ENCODE peak calls at places on chromosomes 7 and 10, in six cellular contexts. D is lower leg skin, W is IMR-90, P is heart left ventricle, V is right lobe of liver, H is AG10803. G is an unnamed sample.

GRCh38 chr7:39667354-39667923 is 44.1 kb downstream of the RALA start:
- DNase-seq in D (no peak), W (no peak), P (no peak), V (no peak), H (peak), G (no peak)

GRCh38 chr10:94632954-94633353 is 50.6 kb upstream of the CYP2C18 start:
- DNase-seq in D (no peak), W (no peak), P (no peak), V (no peak), H (no peak), G (no peak)

GRCh38 chr10:132641966-132642731 is 104.6 kb downstream of the INPP5A start:
- DNase-seq in D (no peak), W (no peak), P (peak), V (peak), H (no peak), G (no peak)

GRCh38 chr7:47520408-47520807 is 61.5 kb downstream of the TNS3 start:
- DNase-seq in D (peak), W (peak), P (peak), V (peak), H (peak), G (no peak)

GRCh38 chr7:122438001-122438400 is 133.5 kb upstream of the FEZF1 start:
- DNase-seq in D (no peak), W (no peak), P (no peak), V (no peak), H (no peak), G (no peak)

GRCh38 chr7:142797342-142797798 is 26.6 kb downstream of the PRSS2 start:
- DNase-seq in D (no peak), W (no peak), P (no peak), V (no peak), H (no peak), G (no peak)

GRCh38 chr7:18786196-18786727 is 290.7 kb downstream of the HDAC9 start:
- DNase-seq in D (no peak), W (no peak), P (no peak), V (no peak), H (no peak), G (no peak)

GRCh38 chr10:21069929-21070363 is 172.8 kb upstream of the NEBL start:
- DNase-seq in D (no peak), W (no peak), P (no peak), V (no peak), H (no peak), G (no peak)

GRCh38 chr7:75565129-75565528 is 73.0 kb downstream of the SPDYE5 start:
- DNase-seq in D (peak), W (peak), P (peak), V (no peak), H (peak), G (peak)

GRCh38 chr10:30438016-30438850 is 4.2 kb downstream of the MAP3K8 start:
- DNase-seq in D (no peak), W (peak), P (no peak), V (no peak), H (no peak), G (no peak)

GRCh38 chr7:7798510-7798909 is 80.1 kb upstream of the RPA3 start:
- DNase-seq in D (no peak), W (no peak), P (no peak), V (no peak), H (no peak), G (no peak)

GRCh38 chr10:132471484-132471883 is 66.1 kb upstream of the INPP5A start:
- DNase-seq in D (no peak), W (no peak), P (no peak), V (no peak), H (no peak), G (no peak)

GRCh38 chr10:97498841-97499560 is at the start of gene UBTD1:
- DNase-seq in D (peak), W (peak), P (peak), V (peak), H (peak), G (no peak)

GRCh38 chr7:17248527-17248926 is 49.9 kb upstream of the AHR start:
- DNase-seq in D (no peak), W (no peak), P (no peak), V (no peak), H (no peak), G (no peak)

GRCh38 chr7:155980841-155981240 is 168.6 kb upstream of the SHH start:
- DNase-seq in D (no peak), W (no peak), P (no peak), V (no peak), H (no peak), G (peak)

DNA sequence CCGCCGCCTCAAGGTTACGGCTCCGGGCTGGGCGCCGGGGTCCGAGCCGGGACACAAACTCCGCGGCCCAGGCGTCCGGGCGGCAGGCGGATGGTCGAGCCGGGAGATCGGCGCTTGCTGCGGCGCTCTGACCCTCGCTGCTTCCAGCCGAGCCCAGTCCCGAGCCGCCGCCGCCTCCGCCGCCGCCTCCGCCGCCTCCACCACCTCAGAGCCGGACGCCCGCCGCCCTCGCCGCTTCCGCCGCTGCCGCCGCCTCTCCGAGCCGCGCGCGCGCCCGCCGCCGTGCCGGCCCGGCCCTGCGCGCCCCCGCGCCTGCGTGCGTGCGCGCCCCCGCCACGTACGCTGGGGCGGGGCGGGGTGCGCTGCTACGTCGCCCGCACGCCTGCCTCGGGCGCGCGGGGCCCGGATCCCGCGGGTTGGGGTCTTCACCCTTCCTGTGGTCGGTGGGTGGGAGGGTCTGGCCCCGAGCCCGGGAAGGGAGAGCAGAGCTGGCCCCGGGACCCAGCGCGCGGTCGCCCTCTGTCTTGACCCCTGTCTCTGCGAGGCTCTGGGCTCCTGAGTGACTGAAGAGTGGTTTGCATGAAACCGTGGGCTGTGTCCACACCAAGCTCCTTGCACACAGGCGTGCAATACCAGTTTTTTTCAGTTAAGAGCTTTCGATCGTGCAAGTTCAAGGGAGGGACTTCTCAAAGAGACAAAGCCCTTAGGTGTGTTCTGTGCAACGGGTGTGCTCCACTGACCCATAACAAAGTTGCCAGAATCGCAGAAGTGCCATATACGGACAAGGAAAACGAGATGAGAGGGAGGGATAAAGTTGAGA is at the start of gene SMURF1:
- DNase-seq in D (peak), W (peak), P (peak), V (peak), H (peak), G (peak)
- TF ChIP-seq CTCF in D (no peak), W (no peak), P (no peak), V (no peak), H (peak), G (no peak)

GRCh38 chr7:49094866-49095265 is 170.5 kb downstream of the CDC14C start:
- DNase-seq in D (no peak), W (no peak), P (no peak), V (no peak), H (no peak), G (no peak)

GRCh38 chr7:49102413-49102812 is 178.1 kb downstream of the CDC14C start:
- DNase-seq in D (no peak), W (no peak), P (no peak), V (no peak), H (no peak), G (no peak)

DNA sequence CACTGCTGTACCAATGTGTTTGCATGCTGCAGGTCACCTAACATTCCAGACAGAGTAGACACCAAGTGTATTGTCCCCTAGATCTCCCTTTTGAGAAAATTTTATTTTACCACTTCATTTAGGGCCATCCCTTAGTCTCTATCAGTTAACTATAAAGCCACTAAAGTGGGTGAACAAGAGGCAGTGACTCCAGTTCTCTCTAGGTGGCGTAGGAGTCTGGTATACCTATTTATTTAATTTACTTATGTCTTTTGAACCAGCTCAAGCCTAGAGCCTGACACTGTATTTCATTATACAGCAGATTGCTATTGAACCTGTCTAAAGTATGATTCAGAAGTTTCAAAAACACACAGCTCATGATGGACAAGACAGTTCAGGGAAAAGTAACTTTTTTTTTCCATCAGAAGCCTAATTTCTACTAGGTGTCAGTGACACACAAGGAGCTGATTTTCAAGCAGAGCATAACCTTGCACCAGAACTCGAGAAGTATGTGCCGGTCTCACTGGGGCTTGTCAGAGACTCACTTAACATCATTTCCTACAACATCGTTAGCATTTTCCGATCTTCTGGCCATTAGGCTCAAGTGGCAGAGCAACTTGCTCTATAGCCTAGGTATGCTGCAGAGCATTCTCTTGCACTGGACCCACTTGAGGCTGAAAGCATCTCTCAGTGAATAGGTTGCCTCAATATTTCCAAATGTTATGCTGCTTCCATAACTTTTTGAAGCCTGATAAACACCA is 175.4 kb downstream of the CDC14C start:
- DNase-seq in D (no peak), W (no peak), P (no peak), V (no peak), H (no peak), G (no peak)
- TF ChIP-seq CTCF in D (no peak), W (no peak), P (no peak), V (no peak), H (peak), G (peak)

GRCh38 chr7:88151119-88151790 is 68.6 kb downstream of the SRI start:
- DNase-seq in D (no peak), W (no peak), P (peak), V (no peak), H (no peak), G (no peak)

GRCh38 chr7:88147949-88148348 is 71.9 kb downstream of the SRI start:
- DNase-seq in D (no peak), W (no peak), P (no peak), V (no peak), H (no peak), G (no peak)

GRCh38 chr7:88150018-88150417 is 69.8 kb downstream of the SRI start:
- DNase-seq in D (no peak), W (no peak), P (no peak), V (no peak), H (no peak), G (no peak)

GRCh38 chr7:88147341-88147740 is 72.5 kb downstream of the SRI start:
- DNase-seq in D (no peak), W (no peak), P (no peak), V (no peak), H (no peak), G (no peak)

DNA sequence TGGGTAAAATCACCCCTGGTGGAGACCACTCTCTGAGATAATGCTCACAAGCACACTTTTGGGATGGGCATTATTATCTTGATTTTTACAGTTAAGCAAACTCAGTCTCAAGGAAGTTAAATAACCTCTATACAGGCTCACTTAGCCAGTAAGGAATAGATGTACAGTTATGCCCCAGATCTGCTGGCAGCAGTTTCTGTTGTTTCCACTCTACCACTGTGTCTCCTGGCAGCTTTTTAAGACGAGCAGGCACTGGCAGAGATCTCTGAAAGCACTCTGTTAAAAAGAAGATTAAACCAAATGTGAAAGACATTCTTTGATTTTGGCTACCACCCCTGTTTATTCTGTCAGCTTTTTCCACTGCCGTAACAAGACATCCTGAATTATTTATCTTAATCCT is 73.2 kb downstream of the SRI start:
- DNase-seq in D (no peak), W (no peak), P (no peak), V (no peak), H (no peak), G (no peak)
- TF ChIP-seq CTCF in D (no peak), W (no peak), P (no peak), V (no peak), H (no peak), G (no peak)

DNA sequence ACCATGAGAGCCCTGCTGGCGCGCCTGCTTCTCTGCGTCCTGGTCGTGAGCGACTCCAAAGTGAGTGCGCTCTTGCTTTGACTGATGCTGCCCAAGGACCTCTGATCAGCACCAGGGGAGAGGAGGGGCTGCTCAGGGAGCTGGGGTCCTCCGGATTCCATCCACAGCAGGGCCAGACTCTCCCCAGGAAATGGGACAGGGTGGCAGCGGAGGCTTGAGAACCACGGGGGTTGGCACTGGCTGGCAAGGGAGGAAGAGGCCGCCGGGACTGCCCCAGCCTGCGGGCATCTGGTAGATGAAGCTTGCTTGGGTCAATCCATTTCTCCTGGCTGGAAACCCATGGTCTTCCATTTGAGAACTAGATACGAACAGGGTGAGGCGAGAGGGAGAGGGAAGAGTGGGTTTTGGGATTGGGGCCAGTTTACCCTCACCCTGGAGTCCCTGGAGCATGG is 647 bp downstream of the PLAU start:
- DNase-seq in D (no peak), W (peak), P (no peak), V (no peak), H (no peak), G (no peak)
- TF ChIP-seq CTCF in D (no peak), W (no peak), P (no peak), V (no peak), H (no peak), G (no peak)

GRCh38 chr7:95471076-95471475 is 14.7 kb upstream of the ASB4 start:
- DNase-seq in D (no peak), W (no peak), P (no peak), V (no peak), H (no peak), G (no peak)
- TF ChIP-seq CTCF in D (no peak), W (no peak), P (no peak), V (no peak), H (no peak), G (no peak)

GRCh38 chr7:131843862-131844261 is 287.4 kb upstream of the PODXL start:
- DNase-seq in D (no peak), W (peak), P (peak), V (no peak), H (peak), G (no peak)

GRCh38 chr7:131845573-131846337 is 289.3 kb upstream of the PODXL start:
- DNase-seq in D (no peak), W (no peak), P (no peak), V (no peak), H (no peak), G (no peak)

GRCh38 chr7:131844380-131844779 is 288.0 kb upstream of the PODXL start:
- DNase-seq in D (no peak), W (no peak), P (no peak), V (no peak), H (no peak), G (no peak)

GRCh38 chr7:131849472-131849871 is 293.0 kb upstream of the PODXL start:
- DNase-seq in D (no peak), W (no peak), P (no peak), V (no peak), H (no peak), G (no peak)

GRCh38 chr7:131848033-131848432 is 291.6 kb upstream of the PODXL start:
- DNase-seq in D (no peak), W (no peak), P (no peak), V (no peak), H (no peak), G (no peak)
- TF ChIP-seq CTCF in D (no peak), W (no peak), P (no peak), V (no peak), H (no peak), G (no peak)

GRCh38 chr10:81135851-81136250 is 598.1 kb downstream of the SH2D4B start:
- DNase-seq in D (no peak), W (no peak), P (no peak), V (no peak), H (no peak), G (no peak)
- TF ChIP-seq CTCF in D (no peak), W (no peak), P (no peak), V (no peak), H (no peak), G (no peak)

DNA sequence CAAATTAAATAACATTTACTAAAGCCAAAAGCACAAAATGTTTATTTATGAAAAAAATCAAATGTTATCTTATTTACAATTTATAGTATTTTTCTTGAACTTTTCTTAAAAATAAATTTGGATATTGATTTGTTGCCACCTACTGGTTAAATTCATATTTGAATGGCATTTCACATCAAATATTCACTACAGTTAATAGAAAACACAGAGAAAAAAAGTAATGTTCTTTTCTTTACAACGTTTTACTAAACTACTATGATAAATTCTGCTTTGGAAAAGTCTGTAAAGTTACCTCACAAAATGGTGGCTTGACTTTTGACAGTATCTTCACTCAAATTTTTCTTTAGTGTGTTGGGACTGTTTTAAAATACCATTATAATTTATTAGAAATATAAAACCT is 52.7 kb downstream of the SRPK2 start:
- DNase-seq in D (no peak), W (peak), P (no peak), V (no peak), H (no peak), G (no peak)
- TF ChIP-seq CTCF in D (no peak), W (peak), P (peak), V (peak), H (peak), G (peak)